ENCODE peak calls at places on chromosomes 16 and 17, in six cellular contexts. S, Z, V, R, E and N are unnamed samples.

GRCh38 chr17:19546289-19547065 is 12.8 kb downstream of the SLC47A1 start:
- DNase-seq in Z (no peak), R (no peak), S (no peak), V (no peak), E (no peak), N (no peak)

GRCh38 chr17:29617481-29618271 is 5.0 kb downstream of the CORO6 start:
- DNase-seq in R (peak), E (no peak), V (no peak), S (no peak), Z (no peak), N (no peak)

GRCh38 chr17:59668816-59669215 is 38.4 kb downstream of the PTRH2 start:
- DNase-seq in E (peak), S (no peak), R (no peak), V (no peak), Z (no peak), N (no peak)

GRCh38 chr17:38750312-38751121 is 2.0 kb upstream of the PSMB3 start:
- DNase-seq in R (no peak), V (no peak), S (no peak), E (no peak), Z (no peak), N (no peak)

GRCh38 chr16:50600582-50601283 is 52.5 kb downstream of the NKD1 start:
- DNase-seq in E (no peak), V (no peak), S (no peak), Z (no peak), R (no peak), N (no peak)

GRCh38 chr16:23920446-23920845 is 84.7 kb downstream of the PRKCB start:
- DNase-seq in R (no peak), S (no peak), Z (no peak), V (no peak), E (no peak), N (no peak)

GRCh38 chr16:75496546-75496945 is 1.3 kb upstream of the CHST6 start:
- DNase-seq in V (no peak), R (no peak), Z (no peak), E (no peak), S (no peak), N (no peak)

GRCh38 chr17:43769859-43770258 is 8.9 kb downstream of the DUSP3 start:
- DNase-seq in Z (no peak), R (no peak), S (no peak), V (no peak), E (no peak), N (no peak)

GRCh38 chr16:87959391-87959968 is 8.2 kb downstream of the BANP start:
- DNase-seq in E (no peak), R (no peak), Z (no peak), S (no peak), V (no peak), N (no peak)

GRCh38 chr17:77356690-77357201 is 216.0 kb downstream of the SEC14L1 start:
- DNase-seq in Z (no peak), R (no peak), V (no peak), E (no peak), S (no peak), N (peak)

GRCh38 chr16:11181889-11182279 is 74.1 kb downstream of the SOCS1 start:
- DNase-seq in Z (no peak), R (no peak), S (no peak), V (no peak), E (no peak), N (no peak)

GRCh38 chr16:79542196-79542859 is 58.2 kb downstream of the MAF start:
- DNase-seq in E (no peak), Z (no peak), S (no peak), R (no peak), V (no peak), N (peak)

GRCh38 chr16:27991876-27992275 is 71.6 kb downstream of the GSG1L start:
- DNase-seq in Z (no peak), V (no peak), E (no peak), R (no peak), S (no peak), N (no peak)

GRCh38 chr16:28865289-28865688 is 1.6 kb downstream of the SH2B1 start:
- DNase-seq in V (no peak), E (no peak), Z (no peak), R (no peak), S (no peak), N (no peak)

GRCh38 chr16:4330277-4330882 is 14.5 kb downstream of the GLIS2 start:
- DNase-seq in E (no peak), S (no peak), V (peak), Z (no peak), R (peak), N (peak)

GRCh38 chr16:86925067-86925791 is 346.9 kb downstream of the FOXL1 start:
- DNase-seq in V (no peak), R (no peak), Z (no peak), E (peak), S (no peak), N (no peak)

GRCh38 chr17:67659028-67659427 is 58.7 kb upstream of the NOL11 start:
- DNase-seq in R (no peak), Z (no peak), E (no peak), V (no peak), S (no peak), N (no peak)

GRCh38 chr17:53499277-53499676 is 323.4 kb upstream of the KIF2B start:
- DNase-seq in R (no peak), V (peak), S (no peak), Z (no peak), E (no peak), N (no peak)

GRCh38 chr17:41932821-41933389 is 2.5 kb downstream of the ODAD4 start:
- DNase-seq in V (no peak), E (no peak), S (no peak), Z (no peak), R (no peak), N (no peak)

GRCh38 chr17:12765544-12765943 is 23.8 kb upstream of the ARHGAP44 start:
- DNase-seq in Z (no peak), S (peak), R (no peak), E (peak), V (no peak), N (no peak)

GRCh38 chr16:57899771-57900661 is 70.9 kb downstream of the CNGB1 start:
- DNase-seq in V (peak), S (peak), E (no peak), Z (peak), R (peak), N (peak)
- TF ChIP-seq CTCF in V (peak), S (peak), E (peak), Z (peak), R (peak), N (peak)

DNA sequence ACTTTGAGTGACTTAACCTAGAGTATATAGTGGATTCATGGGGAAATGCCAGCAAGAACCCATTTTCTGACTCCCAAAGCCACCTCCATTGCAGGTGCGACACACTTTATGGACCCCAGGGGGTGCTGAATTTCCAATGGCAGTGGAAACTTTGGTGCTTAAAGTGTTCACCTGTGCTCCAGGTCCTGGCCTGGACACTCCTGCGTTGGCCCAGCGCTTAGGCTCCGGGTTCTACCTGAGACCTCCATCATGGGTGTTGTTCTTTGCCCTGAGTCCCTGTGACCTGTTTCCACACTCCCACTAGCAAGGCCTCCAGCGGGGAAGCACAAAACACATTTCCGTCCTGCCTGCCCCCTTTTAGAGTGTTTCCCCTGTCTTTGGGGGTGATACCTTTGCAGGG is 3.0 kb downstream of the CCNF start:
- DNase-seq in Z (no peak), S (no peak), E (no peak), V (no peak), R (no peak), N (no peak)
- TF ChIP-seq CTCF in Z (no peak), S (no peak), E (no peak), V (no peak), R (no peak), N (no peak)

DNA sequence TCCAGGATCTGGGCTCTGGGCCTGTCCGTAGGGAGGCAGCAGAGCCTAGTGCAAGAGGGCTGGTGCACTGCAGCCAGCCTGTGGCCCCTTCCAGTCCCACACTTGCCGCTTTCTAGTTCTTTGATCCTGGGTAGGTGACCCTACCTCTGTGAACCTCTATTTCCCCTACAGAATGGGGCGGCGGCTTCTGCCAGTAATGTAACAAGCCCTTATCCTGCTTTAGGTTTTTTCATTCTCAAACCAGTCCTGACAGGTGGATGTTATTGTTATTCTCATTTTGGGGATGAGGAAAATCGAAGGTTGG is 744 bp downstream of the E4F1 start:
- DNase-seq in S (no peak), Z (no peak), E (no peak), R (no peak), V (no peak), N (no peak)
- TF ChIP-seq CTCF in S (no peak), Z (no peak), E (no peak), R (no peak), V (peak), N (no peak)

GRCh38 chr16:2816751-2817495 is at the start of gene PRSS21:
- DNase-seq in E (no peak), Z (no peak), S (no peak), R (no peak), V (no peak), N (no peak)
- TF ChIP-seq CTCF in E (peak), Z (no peak), S (no peak), R (no peak), V (no peak), N (no peak)

DNA sequence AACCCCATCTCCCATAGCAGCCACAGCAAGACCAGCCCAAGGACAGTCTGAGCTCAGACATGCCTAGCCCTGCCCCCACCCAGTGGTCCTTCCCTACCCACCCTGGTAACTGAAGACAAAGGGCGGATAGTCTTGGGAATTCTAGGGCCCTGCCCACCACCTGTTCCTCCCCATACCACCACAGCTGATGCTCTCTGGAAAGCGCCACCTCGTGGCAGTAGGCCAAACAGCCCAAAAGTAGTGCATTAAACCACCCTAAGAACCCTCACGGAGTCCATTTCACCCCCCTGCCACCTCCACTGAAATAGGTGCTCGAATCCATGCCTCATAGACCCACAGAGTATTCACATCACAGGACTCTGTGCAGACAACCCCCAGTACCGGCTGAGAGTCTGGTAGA is 1021.4 kb downstream of the CDH8 start:
- DNase-seq in V (no peak), R (no peak), E (no peak), S (no peak), Z (no peak), N (no peak)
- TF ChIP-seq CTCF in V (no peak), R (no peak), E (no peak), S (no peak), Z (no peak), N (no peak)

DNA sequence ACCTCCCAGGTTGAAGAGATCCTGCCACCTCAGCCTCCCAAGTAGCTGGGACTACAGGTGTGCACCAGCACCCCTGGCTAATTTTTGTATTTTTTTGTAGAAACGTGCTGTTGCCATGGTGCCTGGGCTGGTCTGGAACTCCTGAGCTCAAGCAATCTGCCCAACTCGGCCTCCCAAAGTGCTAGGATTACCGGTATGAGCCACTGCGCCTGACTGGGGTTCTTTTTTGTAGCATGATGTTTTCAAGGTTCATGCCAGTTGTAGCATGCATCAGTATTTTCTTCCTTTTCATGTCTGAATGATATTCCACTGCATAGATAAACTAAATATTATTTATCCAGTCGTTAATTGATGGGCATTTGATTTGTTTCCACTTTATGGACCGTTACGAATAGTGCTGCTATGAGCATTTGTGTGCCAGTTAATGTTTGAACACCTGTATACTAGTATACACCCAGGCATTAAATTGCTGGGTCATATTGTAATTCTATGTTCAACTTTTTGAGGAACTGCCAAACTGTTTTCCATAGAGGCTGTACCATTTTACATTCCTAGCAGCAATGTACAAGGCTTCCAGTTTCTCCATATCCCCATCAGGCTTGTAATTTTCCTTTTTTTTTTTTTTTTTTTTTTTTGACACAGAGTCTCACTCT is 24.8 kb upstream of the CEP20 start:
- DNase-seq in R (no peak), S (no peak), V (no peak), E (no peak), Z (no peak), N (no peak)
- TF ChIP-seq CTCF in R (no peak), S (no peak), V (no peak), E (no peak), Z (no peak), N (no peak)